ENCODE peak calls at places on chromosomes 13 and 19, in four cellular contexts. N is stromal cell of bone marrow, F is smooth muscle cell of the brain vasculature, Y is NCI-H1417 treated with DMSO at 0.1 percent for 48 hours. J is an unnamed sample.

GRCh38 chr19:39052243-39052746 is 19.9 kb upstream of the FBXO27 start:
- DNase-seq in N (peak), F (no peak), Y (no peak), J (no peak)

GRCh38 chr19:2887391-2887914 is 13.3 kb upstream of the ZNF57 start:
- DNase-seq in Y (peak), F (peak), N (peak), J (peak)

GRCh38 chr13:36725936-36726335 is 52.1 kb downstream of the SERTM1 start:
- DNase-seq in N (no peak), F (no peak), Y (no peak), J (no peak)

GRCh38 chr19:3276341-3276799 is 51.9 kb downstream of the CELF5 start:
- DNase-seq in N (no peak), Y (no peak), F (no peak), J (no peak)

GRCh38 chr13:44866512-44866911 is 122.8 kb downstream of the NUFIP1 start:
- DNase-seq in F (no peak), N (no peak), Y (no peak), J (no peak)

GRCh38 chr19:35557539-35558399 is 5.7 kb downstream of the ATP4A start:
- DNase-seq in N (no peak), F (no peak), Y (no peak), J (no peak)

GRCh38 chr19:6211632-6212402 is 68.0 kb downstream of the MLLT1 start:
- DNase-seq in Y (no peak), N (no peak), F (no peak), J (no peak)

GRCh38 chr19:22144394-22144793 is 52.4 kb downstream of the ZNF676 start:
- DNase-seq in F (no peak), N (no peak), Y (no peak), J (no peak)

GRCh38 chr19:39518458-39518857 is 3.5 kb downstream of the SELENOV start:
- DNase-seq in N (no peak), Y (no peak), F (no peak), J (no peak)

GRCh38 chr13:27442071-27442647 is 8.2 kb downstream of the MTIF3 start:
- DNase-seq in F (no peak), Y (no peak), N (no peak), J (no peak)

GRCh38 chr19:2524840-2525723 is 49.2 kb downstream of the GADD45B start:
- DNase-seq in F (no peak), N (no peak), Y (no peak), J (no peak)

GRCh38 chr13:65656740-65657329 is 1573.3 kb downstream of the PCDH9 start:
- DNase-seq in F (no peak), Y (no peak), N (peak), J (peak)

GRCh38 chr13:44106231-44107152 is 226.8 kb downstream of the LACC1 start:
- DNase-seq in Y (no peak), F (no peak), N (no peak), J (no peak)

GRCh38 chr13:113051641-113052040 is 54.0 kb upstream of the F7 start:
- DNase-seq in Y (no peak), F (no peak), N (no peak), J (no peak)

GRCh38 chr13:52665325-52665724 is 12.7 kb downstream of the SUGT1 start:
- DNase-seq in Y (no peak), F (no peak), N (no peak), J (no peak)

GRCh38 chr13:77853701-77854100 is 64.9 kb downstream of the EDNRB start:
- DNase-seq in Y (no peak), F (no peak), N (no peak), J (no peak)

GRCh38 chr19:18589380-18590272 is 1.0 kb downstream of the REX1BD start:
- DNase-seq in Y (no peak), N (no peak), F (no peak), J (no peak)

GRCh38 chr13:80955487-80955886 is 614.6 kb upstream of the SPRY2 start:
- DNase-seq in N (no peak), F (no peak), Y (no peak), J (no peak)

GRCh38 chr19:39083983-39084731 is at the start of gene ACP7:
- DNase-seq in Y (no peak), F (no peak), N (no peak), J (no peak)

GRCh38 chr13:27174766-27175455 is 3.3 kb upstream of the USP12 start:
- DNase-seq in Y (no peak), F (no peak), N (peak), J (no peak)

GRCh38 chr19:13428352-13428751 is 77.9 kb downstream of the CACNA1A start:
- DNase-seq in Y (no peak), N (no peak), F (no peak), J (no peak)

GRCh38 chr19:38737921-38738731 is 6.1 kb downstream of the CAPN12 start:
- DNase-seq in Y (no peak), N (no peak), F (no peak), J (no peak)

GRCh38 chr13:32695602-32696250 is 109.5 kb downstream of the PDS5B start:
- DNase-seq in N (no peak), F (no peak), Y (no peak), J (no peak)

GRCh38 chr19:13036366-13036976 is 41.2 kb downstream of the NFIX start:
- DNase-seq in F (no peak), N (no peak), Y (peak), J (no peak)

GRCh38 chr19:14496849-14497346 is 971 bp upstream of the GIPC1 start:
- DNase-seq in Y (no peak), N (no peak), F (no peak), J (no peak)

GRCh38 chr19:7829561-7830271 is at the start of gene EVI5L:
- DNase-seq in Y (peak), F (peak), N (peak), J (peak)

GRCh38 chr13:73683746-73684145 is 450.5 kb downstream of the KLF12 start:
- DNase-seq in F (no peak), N (no peak), Y (no peak), J (no peak)

GRCh38 chr13:95955255-95955654 is 97.9 kb downstream of the UGGT2 start:
- DNase-seq in N (no peak), Y (no peak), F (no peak), J (no peak)

GRCh38 chr13:26019881-26020535 is 31.8 kb downstream of the SHISA2 start:
- DNase-seq in N (peak), Y (no peak), F (peak), J (peak)

GRCh38 chr13:98443329-98443728 is 133.6 kb downstream of the STK24 start:
- DNase-seq in F (no peak), N (peak), Y (no peak), J (no peak)

GRCh38 chr19:57675881-57676280 is 5.9 kb upstream of the ZNF551 start:
- DNase-seq in Y (no peak), F (no peak), N (peak), J (no peak)

GRCh38 chr13:112069063-112069726 is 2.2 kb downstream of the SOX1 start:
- DNase-seq in Y (no peak), F (no peak), N (no peak), J (no peak)

GRCh38 chr19:43699506-43700367 is 16.1 kb upstream of the IRGC start:
- DNase-seq in Y (no peak), F (no peak), N (no peak), J (no peak)

J was measured in glomerular endothelial cell.